ENCODE peak calls at places on chromosome 12, in six cellular contexts. L is T-helper 1 cell; X is stimulated activated CD4-positive, alpha-beta T cell treated with anti-CD3 and anti-CD28 coated beads, Interleukin-1b, Interleukin-23, amount 100 ng/mL, for 48 hours; T is KBM-7; I is activated CD8-positive, alpha-beta memory T cell treated with anti-CD3 and anti-CD28 coated beads, Interleukin-2, amount 50 U/mL, for 48 hours; Y is choroid plexus epithelial cell. O is an unnamed sample.

GRCh38 chr12:44930972-44931600 is 55.0 kb upstream of the NELL2 start:
- DNase-seq in L (no peak), X (no peak), T (peak), I (no peak), Y (peak), O (no peak)

GRCh38 chr12:26271889-26272492 is 76.6 kb downstream of the SSPN start:
- DNase-seq in L (no peak), X (peak), T (no peak), I (no peak), Y (peak), O (no peak)

GRCh38 chr12:6116481-6117021 is 7.9 kb downstream of the VWF start:
- DNase-seq in L (no peak), X (no peak), T (no peak), I (no peak), Y (peak), O (peak)

GRCh38 chr12:100026241-100026640 is 41.5 kb upstream of the ANKS1B start:
- DNase-seq in L (no peak), X (no peak), T (no peak), I (no peak), Y (peak), O (no peak)

GRCh38 chr12:122960193-122960569 is 6.1 kb downstream of the ABCB9 start:
- DNase-seq in L (no peak), X (no peak), T (no peak), I (no peak), Y (no peak), O (peak)

GRCh38 chr12:27548301-27549199 is 24.5 kb downstream of the PPFIBP1 start:
- DNase-seq in L (no peak), X (no peak), T (no peak), I (no peak), Y (no peak), O (no peak)

GRCh38 chr12:81758421-81759214 is 532 bp downstream of the PPFIA2 start:
- DNase-seq in L (no peak), X (peak), T (no peak), I (peak), Y (peak), O (peak)

GRCh38 chr12:127328867-127329266 is 938.1 kb upstream of the TMEM132C start:
- DNase-seq in L (no peak), X (no peak), T (no peak), I (no peak), Y (no peak), O (no peak)

GRCh38 chr12:7351177-7351576 is 47.3 kb downstream of the ACSM4 start:
- DNase-seq in L (no peak), X (no peak), T (no peak), I (no peak), Y (no peak), O (no peak)

GRCh38 chr12:112599871-112600270 is 181.1 kb downstream of the PTPN11 start:
- DNase-seq in L (no peak), X (no peak), T (no peak), I (no peak), Y (peak), O (no peak)

GRCh38 chr12:49917126-49917787 is 13.6 kb upstream of the FAIM2 start:
- DNase-seq in L (no peak), X (no peak), T (no peak), I (no peak), Y (no peak), O (no peak)

GRCh38 chr12:20525064-20525610 is 156.8 kb downstream of the PDE3A start:
- DNase-seq in L (no peak), X (no peak), T (no peak), I (no peak), Y (peak), O (no peak)

GRCh38 chr12:11981174-11981733 is 89.5 kb upstream of the BCL2L14 start:
- DNase-seq in L (no peak), X (peak), T (peak), I (peak), Y (no peak), O (no peak)

GRCh38 chr12:45285717-45286116 is 69.8 kb downstream of the ANO6 start:
- DNase-seq in L (no peak), X (no peak), T (no peak), I (no peak), Y (no peak), O (no peak)

GRCh38 chr12:50005150-50005549 is 20.1 kb downstream of the RACGAP1 start:
- DNase-seq in L (no peak), X (no peak), T (no peak), I (no peak), Y (no peak), O (no peak)

GRCh38 chr12:52221912-52222457 is 11.1 kb upstream of the KRT7 start:
- DNase-seq in L (no peak), X (peak), T (peak), I (peak), Y (peak), O (peak)

GRCh38 chr12:121264135-121264534 is 32.4 kb downstream of the CAMKK2 start:
- DNase-seq in L (no peak), X (no peak), T (no peak), I (no peak), Y (no peak), O (no peak)

GRCh38 chr12:115023279-115023678 is 339.3 kb upstream of the TBX3 start:
- DNase-seq in L (no peak), X (no peak), T (no peak), I (no peak), Y (peak), O (no peak)